ENCODE peak calls at places on chromosomes 2 and 18, in four cellular contexts. L is hepatocyte, M is GM23338, P is IMR-90. E is an unnamed sample. For H3K36me3, the result is how much of the 10 kb centered on the place peaks cover.

GRCh38 chr18:76450912-76451421 is 44.1 kb downstream of the ZNF516 start:
- DNase-seq in L (peak), M (peak), P (peak), E (peak)

GRCh38 chr2:52536929-52537460 is 1230.6 kb upstream of the CHAC2 start:
- DNase-seq in L (no peak), M (no peak), P (peak), E (peak)

GRCh38 chr2:231397011-231397927 is 1.8 kb downstream of the B3GNT7 start:
- DNase-seq in L (no peak), P (no peak), M (no peak), E (peak)

GRCh38 chr2:45623120-45623519 is 12.1 kb upstream of the SRBD1 start:
- DNase-seq in M (no peak), L (no peak), P (no peak), E (no peak)

GRCh38 chr2:17166506-17166905 is 351.7 kb downstream of the RAD51AP2 start:
- DNase-seq in L (peak), M (no peak), P (peak), E (no peak)

GRCh38 chr2:39546937-39547336 is 109.9 kb upstream of the MAP4K3 start:
- DNase-seq in L (no peak), P (peak), M (no peak), E (peak)

GRCh38 chr2:236643480-236643879 is 73.9 kb downstream of the ACKR3 start:
- DNase-seq in P (no peak), M (no peak), L (no peak), E (no peak)

GRCh38 chr2:199916980-199917379 is 5.9 kb downstream of the C2orf69 start:
- DNase-seq in L (no peak), P (no peak), M (peak), E (no peak)

GRCh38 chr2:144998435-144998834 is 478.5 kb upstream of the ZEB2 start:
- DNase-seq in L (no peak), P (no peak), M (no peak), E (no peak)

GRCh38 chr2:98016908-98017700 is 21.4 kb upstream of the TMEM131 start:
- DNase-seq in M (no peak), P (no peak), L (no peak), E (no peak)

GRCh38 chr2:216372761-216373291 is 543 bp upstream of the MARCHF4 start:
- DNase-seq in P (peak), M (no peak), L (no peak), E (peak)

GRCh38 chr18:69400976-69401474 is 337 bp downstream of the DOK6 start:
- DNase-seq in M (peak), L (no peak), P (peak), E (no peak)

GRCh38 chr2:105771841-105772240 is 27.1 kb downstream of the NCK2 start:
- DNase-seq in P (no peak), L (peak), M (no peak), E (no peak)

GRCh38 chr2:227194219-227194618 is 29.8 kb downstream of the COL4A3 start:
- DNase-seq in L (no peak), P (no peak), M (no peak), E (no peak)

GRCh38 chr2:230798769-230799399 is 65.9 kb upstream of the ITM2C start:
- DNase-seq in P (peak), M (peak), L (peak), E (peak)

GRCh38 chr2:149544692-149545091 is 42.9 kb downstream of the MMADHC start:
- DNase-seq in L (no peak), P (no peak), M (no peak), E (no peak)

GRCh38 chr18:67705748-67706147 is 189.2 kb upstream of the DSEL start:
- DNase-seq in L (no peak), M (peak), P (no peak), E (no peak)

GRCh38 chr2:16031848-16032159 is 91.5 kb downstream of the MYCN start:
- DNase-seq in P (no peak), L (no peak), M (no peak), E (no peak)

GRCh38 chr2:88212251-88212790 is 42.2 kb downstream of the THNSL2 start:
- DNase-seq in P (peak), L (no peak), M (peak), E (peak)

GRCh38 chr2:133607679-133608078 is 39.4 kb upstream of the NCKAP5 start:
- DNase-seq in M (no peak), L (no peak), P (peak), E (peak)

GRCh38 chr18:45777393-45777792 is 48.1 kb upstream of the SIGLEC15 start:
- DNase-seq in P (peak), M (no peak), L (no peak), E (peak)

GRCh38 chr2:137937778-137938177 is 26.5 kb upstream of the HNMT start:
- DNase-seq in M (no peak), L (no peak), P (no peak), E (no peak)

GRCh38 chr2:173955004-173955403 is 10.2 kb downstream of the SP3 start:
- DNase-seq in P (no peak), L (no peak), M (no peak), E (no peak)
- H3K36me3 ChIP-seq in P (under half), L (under half), M (under half), E (under half)

GRCh38 chr18:10412933-10413332 is 41.5 kb upstream of the APCDD1 start:
- DNase-seq in P (no peak), M (no peak), L (no peak), E (peak)
- H2AFZ ChIP-seq in P (no peak), M (no peak), L (no peak), E (peak)

GRCh38 chr2:234996467-234997270 is 44.9 kb downstream of the SH3BP4 start:
- DNase-seq in P (peak), M (peak), L (no peak), E (no peak)
- H3K4me3 ChIP-seq in P (no peak), M (no peak), L (no peak), E (no peak)

GRCh38 chr18:58965291-58965929 is 100.7 kb downstream of the ZNF532 start:
- DNase-seq in L (no peak), M (no peak), P (no peak), E (no peak)
- H3K36me3 ChIP-seq in L (under half), M (under half), P (under half), E (under half)

DNA sequence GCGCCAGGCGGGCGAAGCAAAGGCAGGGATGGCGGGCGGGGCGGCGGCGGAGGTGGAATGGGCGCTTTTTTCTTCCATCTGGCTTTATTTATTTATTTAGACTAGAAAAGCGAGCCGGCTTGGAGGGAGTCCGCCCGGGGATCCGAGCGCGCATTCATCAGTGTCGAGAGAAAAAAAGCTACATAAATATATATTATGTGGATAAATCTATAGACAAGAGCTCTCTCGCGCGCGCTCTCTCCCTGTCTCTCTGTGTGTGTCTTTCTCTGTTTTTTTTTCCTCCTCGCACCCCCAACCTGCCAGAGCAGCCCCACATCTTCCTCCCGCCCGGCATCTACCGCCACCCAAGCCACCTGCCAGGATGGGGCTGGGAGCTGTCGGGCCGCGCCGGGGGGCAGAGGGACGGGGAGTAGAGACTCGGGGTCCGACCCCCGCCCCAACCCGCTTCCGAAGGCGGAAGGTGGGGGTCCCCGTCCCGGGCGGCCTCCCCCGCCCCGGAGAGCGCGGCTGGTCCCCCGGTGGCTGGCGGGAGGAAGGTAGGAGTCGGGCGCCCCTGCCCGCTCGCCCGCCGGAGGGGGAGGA is 972 bp upstream of the CELF4 start:
- DNase-seq in M (peak), P (no peak), L (no peak), E (no peak)
- H2AFZ ChIP-seq in M (peak), P (no peak), L (peak), E (peak)

DNA sequence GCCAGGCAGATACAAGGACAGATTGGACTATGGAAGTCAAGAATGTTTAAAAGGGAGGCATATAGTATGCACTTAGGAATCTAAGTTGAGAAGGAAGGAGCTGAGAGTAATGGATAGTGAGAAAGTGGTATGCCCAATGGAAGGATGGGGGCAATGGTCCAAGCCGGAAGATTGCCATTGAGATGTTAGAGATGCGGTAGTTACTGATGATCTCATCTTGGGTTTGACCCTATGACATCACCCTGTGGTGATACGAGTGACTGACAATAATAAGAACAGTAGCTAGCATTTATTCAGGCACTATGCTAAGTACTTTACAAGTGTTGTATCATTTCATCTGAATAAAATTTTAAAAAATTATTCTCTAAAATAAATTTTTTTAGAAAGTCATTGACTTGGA is 38.5 kb upstream of the ACMSD start:
- DNase-seq in P (no peak), M (no peak), L (no peak), E (no peak)
- H3K4me3 ChIP-seq in P (no peak), M (no peak), L (no peak), E (no peak)

GRCh38 chr2:8798393-8798792 is 39.0 kb downstream of the KIDINS220 start:
- DNase-seq in L (no peak), P (no peak), M (no peak), E (no peak)

GRCh38 chr2:8796878-8797550 is 40.4 kb downstream of the KIDINS220 start:
- DNase-seq in L (no peak), M (no peak), P (no peak), E (no peak)

GRCh38 chr2:8797682-8798081 is 39.7 kb downstream of the KIDINS220 start:
- DNase-seq in L (no peak), P (no peak), M (no peak), E (no peak)

GRCh38 chr2:8794923-8795825 is 42.2 kb downstream of the KIDINS220 start:
- DNase-seq in P (peak), M (no peak), L (no peak), E (no peak)

GRCh38 chr2:8796315-8796848 is 41.0 kb downstream of the KIDINS220 start:
- DNase-seq in M (no peak), P (no peak), L (no peak), E (no peak)
- H3K36me3 ChIP-seq in M (under half), P (under half), L (under half), E (under half)

GRCh38 chr2:8214221-8214620 is 467.6 kb upstream of the ID2 start:
- DNase-seq in L (no peak), M (no peak), P (peak), E (peak)
- H2AFZ ChIP-seq in L (no peak), M (no peak), P (no peak), E (no peak)

E was measured in mammary epithelial cell.